ENCODE peak calls at places on chromosome X, in four cellular contexts. C is foreskin fibroblast, Q is right lobe of liver, V is hepatocyte. Y is an unnamed sample.
A peak's percentile ranks its signal among the peaks of the same experiment; 100 is the strongest.

GRCh38 chrX:70141373-70141772 is 8.1 kb downstream of the IGBP1 start:
- DNase-seq in V (no peak), Q (no peak), C (no peak), Y (no peak)

GRCh38 chrX:73562986-73563739 is at the start of gene CHIC1:
- DNase-seq in C (peak; percentile 42), V (peak; percentile 74), Q (peak; percentile 38), Y (peak; percentile 93)

GRCh38 chrX:31580726-31581125 is 508.9 kb upstream of the FTHL17 start:
- DNase-seq in C (peak; percentile 38), V (no peak), Q (no peak), Y (no peak)

GRCh38 chrX:9339603-9340569 is 125.0 kb upstream of the TBL1X start:
- DNase-seq in C (no peak), Q (no peak), V (no peak), Y (no peak)

GRCh38 chrX:2696698-2697215 is 5.7 kb downstream of the CD99 start:
- DNase-seq in Q (no peak), V (no peak), C (peak; percentile 89), Y (no peak)

GRCh38 chrX:41705680-41706374 is 17.1 kb downstream of the GPR34 start:
- DNase-seq in Q (no peak), C (no peak), V (no peak), Y (no peak)

GRCh38 chrX:14266702-14267101 is 237.0 kb upstream of the GEMIN8 start:
- DNase-seq in V (peak; percentile 34), C (no peak), Q (no peak), Y (no peak)

GRCh38 chrX:9062621-9063020 is 28.7 kb upstream of the FAM9B start:
- DNase-seq in V (no peak), Q (no peak), C (no peak), Y (no peak)

GRCh38 chrX:122866527-122866926 is 317.6 kb upstream of the GRIA3 start:
- DNase-seq in C (peak; percentile 72), V (peak; percentile 16), Q (no peak), Y (no peak)

GRCh38 chrX:11533211-11533651 is 132.5 kb downstream of the ARHGAP6 start:
- DNase-seq in C (no peak), V (peak; percentile 72), Q (no peak), Y (no peak)

GRCh38 chrX:16867947-16868346 is 2.2 kb downstream of the RBBP7 start:
- DNase-seq in C (no peak), Q (no peak), V (no peak), Y (no peak)

GRCh38 chrX:46805270-46805669 is 31.6 kb upstream of the RP2 start:
- DNase-seq in Q (no peak), C (no peak), V (no peak), Y (no peak)

GRCh38 chrX:55451990-55452824 is at the start of gene MAGEH1:
- DNase-seq in C (peak; percentile 72), Q (peak; percentile 76), V (peak; percentile 84), Y (peak; percentile 82)

GRCh38 chrX:152635941-152636340 is 1.8 kb upstream of the GABRQ start:
- DNase-seq in Q (no peak), C (peak; percentile 28), V (peak; percentile 58), Y (no peak)

GRCh38 chrX:132068405-132068804 is 45.3 kb downstream of the STK26 start:
- DNase-seq in V (no peak), Q (no peak), C (no peak), Y (no peak)

GRCh38 chrX:18353931-18354368 is 538 bp downstream of the SCML2 start:
- DNase-seq in V (peak; percentile 38), Q (peak; percentile 31), C (no peak), Y (no peak)

GRCh38 chrX:43949669-43950068 is 23.5 kb downstream of the NDP start:
- DNase-seq in C (no peak), V (peak; percentile 52), Q (peak; percentile 49), Y (no peak)

GRCh38 chrX:118325453-118325852 is 20.5 kb upstream of the WDR44 start:
- DNase-seq in C (no peak), Q (no peak), V (no peak), Y (no peak)

GRCh38 chrX:53081925-53082772 is at the start of gene TSPYL2:
- DNase-seq in Q (peak; percentile 94), V (peak; percentile 96), C (peak; percentile 97), Y (peak; percentile 97)

GRCh38 chrX:81280148-81280547 is 78.2 kb downstream of the SH3BGRL start:
- DNase-seq in Q (no peak), C (no peak), V (no peak), Y (no peak)

GRCh38 chrX:120302434-120302833 is 8.8 kb downstream of the TMEM255A start:
- DNase-seq in V (peak; percentile 23), C (no peak), Q (peak; percentile 43), Y (no peak)

GRCh38 chrX:134571831-134572230 is 86.4 kb downstream of the PLAC1 start:
- DNase-seq in C (no peak), Q (no peak), V (no peak), Y (no peak)
- TF ChIP-seq CTCF in C (no peak), Q (no peak), V (no peak), Y (no peak)

GRCh38 chrX:137052641-137053235 is 18.9 kb upstream of the GPR101 start:
- DNase-seq in V (no peak), C (no peak), Q (peak; percentile 31), Y (no peak)
- TF ChIP-seq CTCF in V (no peak), C (no peak), Q (no peak), Y (peak; percentile 63)

DNA sequence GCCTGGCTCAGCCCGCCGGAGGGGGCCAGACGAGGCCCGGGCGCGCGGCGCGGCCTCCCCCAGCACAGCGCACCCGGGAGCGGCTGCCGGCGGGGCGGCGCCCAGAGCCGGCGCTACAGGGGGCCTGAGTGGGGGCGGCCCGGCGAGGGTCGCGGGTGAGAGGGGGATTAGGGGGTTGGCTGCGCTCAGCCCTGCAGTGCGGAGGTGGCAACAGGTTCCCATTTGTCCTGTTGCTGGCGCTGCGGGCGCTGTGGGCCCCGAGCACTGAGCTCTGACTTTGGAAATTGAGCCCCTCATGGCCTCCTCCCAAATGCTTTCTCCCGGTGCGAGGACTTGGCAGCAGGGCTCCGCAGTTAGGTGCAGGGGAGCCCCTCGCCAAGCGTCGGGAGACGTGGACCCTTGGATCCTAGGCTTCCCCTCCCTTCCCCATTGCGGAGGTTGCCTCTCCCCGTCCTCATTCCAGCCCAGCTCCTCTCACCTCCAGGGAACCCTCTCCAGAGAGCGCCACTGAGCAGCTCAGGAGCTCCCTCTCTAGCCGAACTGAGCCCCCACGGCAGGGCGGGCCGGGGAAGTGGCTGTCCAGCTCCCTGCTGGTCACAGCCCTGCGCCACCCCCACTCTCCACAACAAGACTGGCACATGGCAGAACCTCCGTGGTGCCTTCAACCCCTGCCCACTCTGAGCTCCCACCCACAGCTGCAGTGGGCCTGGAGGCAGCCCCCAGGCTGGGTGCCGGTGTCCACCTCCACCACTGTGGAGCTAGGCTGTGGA is 2.5 kb upstream of the DUSP9 start:
- DNase-seq in Q (peak; percentile 14), V (no peak), C (no peak), Y (peak; percentile 91)
- TF ChIP-seq CTCF in Q (no peak), V (peak; percentile 1), C (no peak), Y (no peak)

GRCh38 chrX:149522914-149523313 is 17.8 kb upstream of the IDS start:
- DNase-seq in C (no peak), Q (peak; percentile 33), V (peak; percentile 35), Y (no peak)

GRCh38 chrX:149528381-149528780 is 12.4 kb upstream of the EOLA1 start:
- DNase-seq in Q (no peak), C (no peak), V (no peak), Y (no peak)

GRCh38 chrX:149531599-149531998 is 9.2 kb upstream of the EOLA1 start:
- DNase-seq in Q (no peak), V (no peak), C (no peak), Y (no peak)

DNA sequence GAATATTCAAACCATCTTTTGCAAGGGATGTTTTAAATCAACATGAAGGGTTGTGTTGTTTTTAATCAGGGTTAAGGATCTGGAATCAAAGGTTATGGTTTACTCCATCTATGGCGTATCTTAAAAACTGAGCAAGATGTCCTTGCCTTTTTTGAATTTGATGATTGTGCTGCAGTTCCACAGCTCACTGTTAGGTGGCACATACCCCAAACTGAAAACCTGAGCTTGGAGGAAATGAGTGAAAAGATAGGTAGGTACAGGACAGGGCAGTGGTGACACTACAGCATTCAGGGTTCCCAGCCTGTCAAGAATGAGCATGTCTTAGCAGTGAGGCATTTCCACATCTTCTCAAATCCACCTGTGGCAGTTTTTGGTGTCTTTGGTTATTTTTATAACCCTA is 13.1 kb upstream of the EOLA1 start:
- DNase-seq in Q (no peak), C (peak; percentile 17), V (no peak), Y (no peak)
- TF ChIP-seq CTCF in Q (peak; percentile 56), C (peak; percentile 48), V (peak; percentile 36), Y (peak; percentile 70)

GRCh38 chrX:146454363-146454762 is 355.2 kb upstream of the CXorf51B start:
- DNase-seq in C (no peak), V (no peak), Q (no peak), Y (no peak)

DNA sequence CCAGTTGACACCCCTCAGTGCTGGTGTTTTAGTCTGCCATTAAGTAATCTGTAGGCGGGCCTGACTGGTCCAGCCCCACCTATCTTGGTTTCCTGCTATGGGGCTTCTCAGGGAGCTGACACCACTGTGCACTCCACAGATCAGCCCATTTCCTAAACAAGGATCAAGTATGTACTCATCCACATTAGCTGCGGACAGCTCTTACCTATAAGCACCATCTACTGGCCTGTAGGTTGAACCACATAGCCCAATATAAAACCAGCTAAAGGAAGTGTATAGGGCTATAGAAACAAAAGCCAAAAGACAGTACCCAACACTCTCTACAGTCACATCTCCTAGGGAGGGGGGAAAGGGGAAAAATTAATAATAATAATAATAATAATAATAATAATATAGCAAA is 353.5 kb upstream of the CXorf51B start:
- DNase-seq in Q (no peak), C (no peak), V (no peak), Y (no peak)
- TF ChIP-seq CTCF in Q (peak; percentile 43), C (no peak), V (no peak), Y (no peak)

DNA sequence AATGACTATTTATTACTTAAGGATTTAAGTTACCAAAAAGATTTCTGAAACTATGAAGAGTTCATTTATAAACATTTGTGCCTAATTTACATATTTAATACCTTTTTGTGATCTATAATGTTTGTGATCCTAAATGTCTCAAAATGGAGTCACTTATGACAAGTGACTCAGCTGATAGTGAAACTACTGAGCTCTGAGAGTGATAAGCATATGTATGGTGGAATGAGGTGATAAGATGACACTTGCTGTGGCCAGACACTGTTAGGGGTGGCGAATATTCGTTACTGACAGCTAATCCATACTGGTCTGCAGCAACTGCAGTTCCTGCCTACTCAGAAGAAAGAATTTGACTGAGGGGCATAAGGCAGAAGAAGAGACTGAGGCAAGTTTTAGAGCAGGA is 5.5 kb upstream of the NXF3 start:
- DNase-seq in Q (no peak), C (no peak), V (no peak), Y (no peak)
- TF ChIP-seq CTCF in Q (no peak), C (no peak), V (no peak), Y (no peak)

GRCh38 chrX:100687128-100687527 is 43.1 kb downstream of the SRPX2 start:
- DNase-seq in C (no peak), V (no peak), Q (no peak), Y (no peak)

GRCh38 chrX:100687546-100687945 is 43.5 kb downstream of the SRPX2 start:
- DNase-seq in V (no peak), Q (no peak), C (no peak), Y (no peak)

GRCh38 chrX:100682939-100683338 is 38.9 kb downstream of the SRPX2 start:
- DNase-seq in V (no peak), Q (no peak), C (no peak), Y (no peak)

GRCh38 chrX:100685284-100685996 is 41.4 kb downstream of the SRPX2 start:
- DNase-seq in V (peak; percentile 77), Q (peak; percentile 25), C (peak; percentile 42), Y (no peak)

DNA sequence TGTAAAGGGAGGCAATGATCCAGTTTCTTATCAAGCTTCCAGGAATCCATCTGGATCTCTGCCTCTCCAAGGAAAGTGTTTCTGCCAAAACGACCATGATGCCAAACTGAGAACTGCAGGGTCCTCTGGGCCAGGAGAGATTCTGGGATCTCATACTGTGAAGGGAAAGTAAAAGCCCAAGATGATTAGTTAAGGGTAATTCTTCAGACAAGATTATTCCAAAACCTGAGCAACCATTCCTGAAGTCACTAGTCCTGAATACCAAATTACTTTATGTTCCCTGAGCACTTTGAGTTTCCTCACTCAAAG is 42.0 kb downstream of the SRPX2 start:
- DNase-seq in Q (no peak), C (no peak), V (no peak), Y (no peak)
- TF ChIP-seq CTCF in Q (no peak), C (no peak), V (no peak), Y (peak; percentile 52)